ENCODE peak calls at places on chromosomes 7 and 10, in eight cellular contexts. S, A, Q, B, K, C, N and Z are unnamed samples.

GRCh38 chr7:92698237-92698841 is 108.1 kb upstream of the FAM133B start:
- DNase-seq in C (no peak), B (peak; percentile 95), A (peak; percentile 13), N (peak; percentile 67), S (no peak), K (peak; percentile 65), Q (peak; percentile 97), Z (no peak)

GRCh38 chr7:33516634-33517033 is 387.3 kb downstream of the BBS9 start:
- DNase-seq in S (no peak), K (no peak), C (no peak), N (no peak), Q (no peak), B (peak; percentile 11), A (no peak), Z (no peak)

GRCh38 chr10:59025981-59026730 is 150.3 kb upstream of the PHYHIPL start:
- DNase-seq in K (no peak), Q (no peak), N (no peak), A (no peak), S (no peak), C (no peak), B (no peak), Z (no peak)

GRCh38 chr10:27285093-27285492 is 44.5 kb upstream of the ACBD5 start:
- DNase-seq in Q (peak; percentile 26), A (peak; percentile 43), B (peak; percentile 18), S (no peak), K (no peak), C (no peak), N (no peak), Z (no peak)

GRCh38 chr7:150972746-150973145 is 5.4 kb downstream of the KCNH2 start:
- DNase-seq in S (no peak), B (no peak), K (peak; percentile 24), C (no peak), N (no peak), A (no peak), Q (no peak), Z (no peak)

GRCh38 chr10:89357096-89357495 is 20.8 kb upstream of the IFIT1B start:
- DNase-seq in S (no peak), B (no peak), N (no peak), A (no peak), C (no peak), K (no peak), Q (no peak), Z (no peak)

GRCh38 chr10:110619514-110619913 is 24.6 kb upstream of the RBM20 start:
- DNase-seq in A (no peak), S (no peak), C (no peak), B (no peak), Q (no peak), K (no peak), N (no peak), Z (no peak)

GRCh38 chr10:11017575-11018425 is at the start of gene CELF2:
- DNase-seq in B (no peak), S (peak; percentile 81), A (peak; percentile 94), N (no peak), C (peak; percentile 77), K (peak; percentile 83), Q (peak; percentile 22), Z (peak; percentile 78)

GRCh38 chr7:113698556-113699220 is 220.1 kb downstream of the PPP1R3A start:
- DNase-seq in C (no peak), Q (peak; percentile 46), K (no peak), N (peak; percentile 2), S (no peak), A (peak; percentile 40), B (peak; percentile 55), Z (peak; percentile 11)

GRCh38 chr7:25558605-25559004 is 330.3 kb upstream of the NPVF start:
- DNase-seq in Q (no peak), N (no peak), K (no peak), C (no peak), S (no peak), A (no peak), B (no peak), Z (no peak)

GRCh38 chr10:62071846-62072281 is 170.4 kb downstream of the ARID5B start:
- DNase-seq in C (no peak), B (no peak), Q (no peak), A (peak; percentile 19), S (no peak), K (no peak), N (no peak), Z (no peak)

GRCh38 chr10:21926949-21927348 is 76.6 kb downstream of the DNAJC1 start:
- DNase-seq in K (no peak), C (no peak), Q (peak; percentile 98), A (peak; percentile 17), N (peak; percentile 89), B (peak; percentile 98), S (no peak), Z (no peak)

GRCh38 chr10:61283489-61284221 is 169.5 kb downstream of the TMEM26 start:
- DNase-seq in A (no peak), S (no peak), K (no peak), B (peak; percentile 15), N (no peak), C (no peak), Q (peak; percentile 17), Z (no peak)

GRCh38 chr7:139753079-139753692 is 24.6 kb downstream of the HIPK2 start:
- DNase-seq in C (no peak), B (no peak), S (no peak), Q (no peak), N (no peak), K (no peak), A (no peak), Z (no peak)
- TF ChIP-seq CTCF in C (peak; percentile 42), B (no peak), S (no peak), Q (no peak), N (no peak), K (no peak), A (peak; percentile 21), Z (no peak)

DNA sequence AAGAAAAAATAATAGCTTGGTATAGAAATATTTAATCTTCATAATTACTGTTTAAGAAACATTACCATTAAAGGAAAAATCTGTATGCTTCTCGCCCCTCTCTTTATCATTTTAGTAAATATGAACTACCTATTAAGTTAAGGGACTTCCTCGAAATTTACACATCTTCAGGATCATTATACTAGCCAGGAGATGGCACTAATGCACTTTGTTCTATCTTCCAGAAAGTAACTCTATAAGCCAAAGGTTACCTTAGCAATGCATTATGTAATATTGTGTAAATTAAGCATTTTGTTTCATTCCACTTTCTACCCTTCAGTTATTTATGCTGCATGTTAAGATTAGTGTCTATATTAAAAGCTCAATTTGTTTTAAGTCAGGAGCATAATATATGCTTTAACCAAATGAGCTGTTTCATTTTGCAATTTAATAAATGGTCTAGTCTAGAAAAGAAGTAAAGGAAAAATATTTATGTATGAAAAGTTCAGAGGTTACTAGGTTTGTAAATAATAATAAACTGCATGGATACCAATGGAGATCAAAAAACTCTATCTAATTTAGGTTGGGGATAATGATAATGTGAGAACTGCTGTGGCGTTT is 128.4 kb downstream of the ANKRD7 start:
- DNase-seq in A (peak; percentile 24), N (no peak), B (peak; percentile 7), K (no peak), S (no peak), C (no peak), Q (peak; percentile 14), Z (no peak)
- TF ChIP-seq CTCF in A (peak; percentile 52), N (no peak), B (no peak), K (no peak), S (no peak), C (peak; percentile 73), Q (no peak), Z (no peak)

GRCh38 chr7:101996131-101996691 is 178.8 kb downstream of the CUX1 start:
- DNase-seq in S (no peak), Q (no peak), C (no peak), N (no peak), A (no peak), K (no peak), B (no peak), Z (no peak)
- TF ChIP-seq CTCF in S (no peak), Q (no peak), C (no peak), N (no peak), A (no peak), K (no peak), B (no peak), Z (no peak)

GRCh38 chr10:119608316-119609155 is 11.8 kb upstream of the TIAL1 start:
- DNase-seq in S (peak; percentile 79), Q (peak; percentile 29), C (peak; percentile 54), B (peak; percentile 43), A (peak; percentile 63), N (no peak), K (peak; percentile 74), Z (peak; percentile 45)
- TF ChIP-seq CTCF in S (peak; percentile 67), Q (peak; percentile 62), C (peak; percentile 61), B (peak; percentile 72), A (peak; percentile 66), N (peak; percentile 59), K (peak; percentile 61), Z (peak; percentile 41)

GRCh38 chr10:23693895-23694294 is 255.0 kb downstream of the OTUD1 start:
- DNase-seq in B (no peak), N (no peak), A (peak; percentile 48), S (no peak), C (peak; percentile 64), Q (no peak), K (no peak), Z (no peak)

GRCh38 chr10:23695825-23696420 is 257.0 kb downstream of the OTUD1 start:
- DNase-seq in B (no peak), N (no peak), S (no peak), Q (no peak), A (peak; percentile 46), C (peak; percentile 66), K (no peak), Z (no peak)

GRCh38 chr10:23696476-23696875 is 257.6 kb downstream of the OTUD1 start:
- DNase-seq in K (no peak), S (no peak), Q (no peak), N (no peak), A (no peak), C (no peak), B (no peak), Z (no peak)

GRCh38 chr10:23694446-23694920 is 255.6 kb downstream of the OTUD1 start:
- DNase-seq in N (no peak), A (peak; percentile 78), C (peak; percentile 73), B (no peak), K (no peak), Q (no peak), S (no peak), Z (no peak)

DNA sequence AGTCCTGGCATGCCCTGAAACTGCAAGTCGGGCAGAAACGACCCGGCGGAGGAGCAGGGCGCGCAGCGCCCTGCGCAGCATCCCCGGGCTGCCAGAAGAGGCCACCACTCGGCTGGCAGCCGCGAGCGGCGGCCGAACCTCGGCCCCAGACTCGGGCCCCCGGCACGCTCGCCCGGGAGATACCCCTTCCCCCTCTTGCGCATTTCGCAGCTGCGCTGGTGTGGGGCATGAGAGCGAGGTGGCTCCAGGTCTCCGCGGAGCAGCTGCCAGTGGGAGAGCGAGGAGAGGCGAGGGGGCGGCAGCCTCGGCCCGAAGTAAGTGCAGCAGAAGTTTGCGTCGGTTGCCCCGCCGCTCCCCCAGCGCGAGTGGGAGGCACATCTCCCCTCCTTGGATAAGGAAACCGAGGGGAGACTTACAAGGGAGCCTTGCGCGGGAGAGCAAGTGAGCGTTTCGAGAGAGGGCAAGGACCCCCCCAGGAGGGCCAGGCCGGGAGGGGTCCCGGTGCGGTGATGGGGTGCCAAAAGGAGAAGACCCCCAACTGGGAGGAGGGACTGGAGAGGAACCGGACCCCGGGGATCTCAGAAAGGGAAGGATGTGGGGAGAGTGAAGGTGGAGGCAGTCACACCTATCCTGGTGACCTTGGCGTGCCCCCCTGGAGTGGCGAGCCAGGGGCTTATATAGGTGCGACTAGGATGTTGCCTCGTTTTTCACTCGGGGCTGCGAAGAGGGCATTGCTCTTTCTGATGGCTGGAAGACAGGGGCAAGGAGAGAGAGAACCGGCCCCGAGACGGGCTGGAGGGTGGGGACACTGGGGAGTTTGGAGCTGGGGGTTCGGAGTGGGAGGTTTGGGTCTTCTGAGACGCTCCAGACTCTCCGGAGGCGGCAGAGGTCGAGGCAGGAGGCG is 256.3 kb downstream of the OTUD1 start:
- DNase-seq in Q (no peak), S (no peak), A (peak; percentile 78), C (peak; percentile 73), K (no peak), N (no peak), B (no peak), Z (peak; percentile 20)
- TF ChIP-seq CTCF in Q (no peak), S (no peak), A (peak; percentile 44), C (peak; percentile 50), K (no peak), N (no peak), B (no peak), Z (no peak)